ENCODE peak calls at places on chromosomes 1 and 21, in seven cellular contexts. One of them, this sample, is unnamed.

GRCh38 chr1:28804071-28804470 is 7.9 kb upstream of the OPRD1 start:
- DNase-seq in GM12878: no peak
- DNase-seq in H1: no peak
- DNase-seq in HCT116: no peak
- DNase-seq in SK-N-SH: no peak
- DNase-seq in HepG2: no peak
- DNase-seq in K562: no peak
- DNase-seq in this sample: no peak

GRCh38 chr1:2470290-2471158 is 5.6 kb upstream of the PLCH2 start:
- DNase-seq in HCT116: no peak
- DNase-seq in GM12878: no peak
- DNase-seq in K562: no peak
- DNase-seq in HepG2: no peak
- DNase-seq in H1: no peak
- DNase-seq in SK-N-SH: peak
- DNase-seq in this sample: no peak

GRCh38 chr1:199124351-199124750 is 485.5 kb downstream of the PTPRC start:
- DNase-seq in K562: no peak
- DNase-seq in GM12878: no peak
- DNase-seq in HepG2: no peak
- DNase-seq in H1: no peak
- DNase-seq in SK-N-SH: no peak
- DNase-seq in HCT116: no peak
- DNase-seq in this sample: no peak

GRCh38 chr21:44640761-44641160 is 3.6 kb downstream of the KRTAP10-10 start:
- DNase-seq in GM12878: no peak
- DNase-seq in SK-N-SH: no peak
- DNase-seq in HCT116: no peak
- DNase-seq in K562: no peak
- DNase-seq in H1: no peak
- DNase-seq in HepG2: no peak
- DNase-seq in this sample: no peak

GRCh38 chr21:33383056-33383888 is 19.9 kb upstream of the IFNGR2 start:
- DNase-seq in GM12878: peak
- DNase-seq in H1: no peak
- DNase-seq in SK-N-SH: no peak
- DNase-seq in HCT116: peak
- DNase-seq in HepG2: peak
- DNase-seq in K562: peak
- DNase-seq in this sample: no peak

GRCh38 chr1:110380667-110381283 is 10.1 kb downstream of the SLC16A4 start:
- DNase-seq in H1: no peak
- DNase-seq in HCT116: no peak
- DNase-seq in SK-N-SH: no peak
- DNase-seq in K562: no peak
- DNase-seq in HepG2: no peak
- DNase-seq in GM12878: no peak
- DNase-seq in this sample: no peak

GRCh38 chr1:2330035-2330434 is 61.3 kb downstream of the MORN1 start:
- DNase-seq in HepG2: no peak
- DNase-seq in H1: no peak
- DNase-seq in SK-N-SH: no peak
- DNase-seq in GM12878: no peak
- DNase-seq in K562: no peak
- DNase-seq in HCT116: no peak
- DNase-seq in this sample: no peak

GRCh38 chr1:111471012-111471411 is 2.8 kb upstream of the C1orf162 start:
- DNase-seq in GM12878: peak
- DNase-seq in K562: no peak
- DNase-seq in H1: no peak
- DNase-seq in HepG2: no peak
- DNase-seq in SK-N-SH: no peak
- DNase-seq in HCT116: no peak
- DNase-seq in this sample: no peak

GRCh38 chr1:12464627-12465056 is 153.4 kb downstream of the DHRS3 start:
- DNase-seq in GM12878: no peak
- DNase-seq in HCT116: no peak
- DNase-seq in HepG2: no peak
- DNase-seq in K562: no peak
- DNase-seq in SK-N-SH: no peak
- DNase-seq in H1: no peak
- DNase-seq in this sample: no peak

GRCh38 chr1:63087966-63088365 is 234.4 kb upstream of the FOXD3 start:
- DNase-seq in K562: peak
- DNase-seq in GM12878: no peak
- DNase-seq in HCT116: no peak
- DNase-seq in HepG2: peak
- DNase-seq in SK-N-SH: peak
- DNase-seq in H1: peak
- DNase-seq in this sample: no peak

GRCh38 chr1:25695991-25696330 is 79.4 kb downstream of the MAN1C1 start:
- DNase-seq in HCT116: no peak
- DNase-seq in GM12878: no peak
- DNase-seq in SK-N-SH: no peak
- DNase-seq in HepG2: no peak
- DNase-seq in K562: no peak
- DNase-seq in H1: no peak
- DNase-seq in this sample: no peak

GRCh38 chr1:204113900-204114299 is 37.9 kb downstream of the ETNK2 start:
- DNase-seq in SK-N-SH: no peak
- DNase-seq in HCT116: no peak
- DNase-seq in GM12878: no peak
- DNase-seq in HepG2: no peak
- DNase-seq in K562: no peak
- DNase-seq in H1: no peak
- DNase-seq in this sample: no peak

DNA sequence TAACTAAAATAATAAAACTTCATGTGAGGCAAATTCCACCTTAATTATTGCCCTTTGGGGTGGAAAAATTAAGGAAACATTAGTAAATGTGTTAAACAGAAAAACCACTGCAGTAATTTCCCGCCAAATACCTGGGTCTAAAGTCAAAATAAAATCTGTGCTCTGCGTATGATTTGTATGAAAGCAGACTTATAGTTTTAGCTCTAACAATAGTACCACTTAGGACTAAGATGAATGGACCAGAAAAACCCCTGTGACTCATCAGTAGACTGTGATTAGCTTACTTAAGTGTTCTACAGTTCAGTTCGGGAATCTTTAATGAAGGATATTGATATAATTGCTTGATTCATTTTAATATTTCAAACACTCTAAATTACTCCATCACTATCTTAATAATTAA is 23.3 kb upstream of the C1orf105 start:
- DNase-seq in HCT116: no peak
- DNase-seq in SK-N-SH: no peak
- DNase-seq in H1: no peak
- DNase-seq in HepG2: no peak
- DNase-seq in K562: no peak
- DNase-seq in GM12878: no peak
- DNase-seq in this sample: no peak
- TF ChIP-seq SIN3A in HCT116: no peak
- TF ChIP-seq SIN3A in SK-N-SH: no peak
- TF ChIP-seq SIN3A in H1: no peak
- TF ChIP-seq SIN3A in HepG2: no peak
- TF ChIP-seq SIN3A in K562: no peak
- TF ChIP-seq SIN3A in GM12878: no peak
- TF ChIP-seq SIN3A in this sample: no peak

GRCh38 chr1:81511281-81511680 is 289.5 kb upstream of the ADGRL2 start:
- DNase-seq in K562: no peak
- DNase-seq in H1: no peak
- DNase-seq in HCT116: no peak
- DNase-seq in GM12878: no peak
- DNase-seq in HepG2: no peak
- DNase-seq in SK-N-SH: no peak
- DNase-seq in this sample: no peak

GRCh38 chr1:81506691-81507090 is 294.0 kb upstream of the ADGRL2 start:
- DNase-seq in SK-N-SH: no peak
- DNase-seq in GM12878: no peak
- DNase-seq in H1: no peak
- DNase-seq in HepG2: no peak
- DNase-seq in HCT116: no peak
- DNase-seq in K562: no peak
- DNase-seq in this sample: no peak

GRCh38 chr1:81510701-81511100 is 290.0 kb upstream of the ADGRL2 start:
- DNase-seq in GM12878: no peak
- DNase-seq in HCT116: no peak
- DNase-seq in K562: no peak
- DNase-seq in HepG2: no peak
- DNase-seq in SK-N-SH: no peak
- DNase-seq in H1: no peak
- DNase-seq in this sample: no peak

GRCh38 chr1:81512242-81512641 is 288.5 kb upstream of the ADGRL2 start:
- DNase-seq in K562: no peak
- DNase-seq in HCT116: no peak
- DNase-seq in GM12878: no peak
- DNase-seq in HepG2: no peak
- DNase-seq in SK-N-SH: peak
- DNase-seq in H1: no peak
- DNase-seq in this sample: no peak

GRCh38 chr1:81509619-81510018 is 291.1 kb upstream of the ADGRL2 start:
- DNase-seq in K562: no peak
- DNase-seq in HepG2: no peak
- DNase-seq in GM12878: no peak
- DNase-seq in H1: no peak
- DNase-seq in SK-N-SH: no peak
- DNase-seq in HCT116: no peak
- DNase-seq in this sample: no peak
- TF ChIP-seq SIN3A in K562: no peak
- TF ChIP-seq SIN3A in HepG2: no peak
- TF ChIP-seq SIN3A in GM12878: no peak
- TF ChIP-seq SIN3A in H1: no peak
- TF ChIP-seq SIN3A in SK-N-SH: no peak
- TF ChIP-seq SIN3A in HCT116: no peak
- TF ChIP-seq SIN3A in this sample: no peak

GRCh38 chr1:226722901-226723639 is 16.0 kb downstream of the ITPKB start:
- DNase-seq in H1: no peak
- DNase-seq in K562: no peak
- DNase-seq in HCT116: no peak
- DNase-seq in GM12878: no peak
- DNase-seq in SK-N-SH: no peak
- DNase-seq in HepG2: no peak
- DNase-seq in this sample: no peak

GRCh38 chr1:226725870-226726212 is 13.2 kb downstream of the ITPKB start:
- DNase-seq in SK-N-SH: no peak
- DNase-seq in GM12878: no peak
- DNase-seq in HCT116: no peak
- DNase-seq in H1: no peak
- DNase-seq in HepG2: no peak
- DNase-seq in K562: no peak
- DNase-seq in this sample: no peak

GRCh38 chr1:226722240-226722900 is 16.7 kb downstream of the ITPKB start:
- DNase-seq in GM12878: no peak
- DNase-seq in HepG2: no peak
- DNase-seq in H1: no peak
- DNase-seq in HCT116: no peak
- DNase-seq in K562: no peak
- DNase-seq in SK-N-SH: no peak
- DNase-seq in this sample: no peak

GRCh38 chr1:226719596-226720386 is 19.3 kb downstream of the ITPKB start:
- DNase-seq in HCT116: no peak
- DNase-seq in SK-N-SH: no peak
- DNase-seq in H1: no peak
- DNase-seq in GM12878: no peak
- DNase-seq in K562: no peak
- DNase-seq in HepG2: no peak
- DNase-seq in this sample: no peak

DNA sequence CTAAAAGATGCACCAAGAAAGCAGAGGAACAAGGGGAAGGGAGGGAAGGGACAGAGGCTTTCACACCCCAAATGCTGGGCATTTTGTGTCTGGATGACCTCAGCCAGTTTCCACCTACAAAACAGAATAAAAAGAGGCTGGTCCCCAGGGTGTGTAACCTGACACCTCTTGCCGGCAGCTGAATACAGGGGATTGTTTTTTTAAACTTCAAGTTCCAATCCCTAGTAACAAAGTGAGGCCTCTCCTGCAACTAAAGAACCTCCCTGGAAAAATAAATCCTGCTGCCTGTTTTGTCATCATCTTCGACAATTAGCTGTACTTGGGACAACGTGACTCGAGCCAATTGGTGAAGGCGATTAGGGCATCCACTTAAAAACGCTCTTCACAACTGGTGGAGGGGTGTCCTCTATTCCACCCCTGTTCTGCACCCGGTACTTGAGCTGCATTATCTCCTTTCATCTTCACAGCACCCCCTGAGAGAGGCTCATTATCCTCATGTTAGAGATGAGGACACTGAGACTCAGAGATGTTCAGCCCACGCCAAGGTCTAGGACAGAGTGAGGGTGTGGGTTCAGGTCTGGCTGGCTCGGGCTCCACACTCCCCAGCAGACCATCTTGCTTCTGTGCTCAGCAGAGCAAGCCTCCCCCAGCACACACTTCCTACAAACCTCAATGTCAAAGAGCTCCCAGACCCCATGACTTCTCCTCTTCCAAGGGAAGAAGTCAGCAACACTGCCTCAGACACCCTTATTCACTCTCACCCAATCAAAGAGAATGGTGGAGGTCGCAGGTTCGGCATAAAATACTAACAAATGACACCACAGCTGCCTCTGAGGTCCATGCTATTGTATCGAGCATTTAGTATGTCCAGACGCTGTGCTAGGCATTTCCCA is 15.2 kb downstream of the ITPKB start:
- DNase-seq in HepG2: no peak
- DNase-seq in GM12878: no peak
- DNase-seq in K562: peak
- DNase-seq in SK-N-SH: no peak
- DNase-seq in HCT116: no peak
- DNase-seq in H1: no peak
- DNase-seq in this sample: no peak
- TF ChIP-seq SIN3A in HepG2: no peak
- TF ChIP-seq SIN3A in GM12878: no peak
- TF ChIP-seq SIN3A in K562: no peak
- TF ChIP-seq SIN3A in SK-N-SH: no peak
- TF ChIP-seq SIN3A in HCT116: no peak
- TF ChIP-seq SIN3A in H1: no peak
- TF ChIP-seq SIN3A in this sample: no peak

DNA sequence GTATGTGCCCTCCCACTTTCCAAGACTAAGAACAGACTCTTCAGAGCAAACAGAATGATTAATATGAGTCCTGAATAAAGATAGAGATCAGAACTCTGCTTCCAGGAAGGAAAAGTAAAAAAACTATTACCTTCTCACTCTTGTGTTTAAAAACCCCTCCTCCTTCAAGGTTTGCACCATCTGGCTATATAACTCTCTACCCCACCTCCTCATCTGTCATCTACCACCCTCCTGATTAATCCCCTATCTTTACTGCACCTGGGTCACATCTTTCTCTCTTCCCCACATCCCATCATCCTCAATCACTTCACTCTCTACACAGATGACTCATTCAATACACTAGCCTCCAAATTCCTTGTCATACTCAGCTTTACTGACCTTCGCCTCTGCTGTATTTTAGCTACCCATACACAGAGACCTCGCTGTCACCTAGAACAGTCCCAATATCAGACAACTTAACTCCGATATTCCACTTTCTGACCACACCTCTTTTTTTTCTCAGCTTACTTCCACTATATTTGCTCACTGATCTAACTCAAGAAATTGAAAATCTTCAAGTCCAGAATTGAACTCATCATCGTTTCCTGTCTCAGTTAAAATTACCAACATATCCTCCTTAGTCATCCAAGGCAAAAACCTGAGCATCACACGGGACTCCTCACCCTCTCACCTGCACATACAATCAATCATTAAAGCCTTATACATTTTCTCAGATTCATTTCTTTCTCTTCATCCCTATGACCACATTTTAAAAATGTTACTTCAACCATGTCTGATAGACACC is 3.6 kb downstream of the SCMH1 start:
- DNase-seq in GM12878: no peak
- DNase-seq in HCT116: no peak
- DNase-seq in HepG2: peak
- DNase-seq in SK-N-SH: no peak
- DNase-seq in H1: no peak
- DNase-seq in K562: peak
- DNase-seq in this sample: peak
- TF ChIP-seq SIN3A in GM12878: no peak
- TF ChIP-seq SIN3A in HCT116: no peak
- TF ChIP-seq SIN3A in HepG2: no peak
- TF ChIP-seq SIN3A in SK-N-SH: no peak
- TF ChIP-seq SIN3A in H1: no peak
- TF ChIP-seq SIN3A in K562: no peak
- TF ChIP-seq SIN3A in this sample: no peak

This sample was measured in Panc1.